ENCODE peak calls at places on chromosome 21, in four cellular contexts. J, P, I and B are unnamed samples.
A peak's percentile ranks its signal among the peaks of the same experiment; 100 is the strongest.

GRCh38 chr21:30044447-30045064 is 104.8 kb upstream of the GRIK1 start:
- DNase-seq in J (peak; percentile 2), I (peak; percentile 47), P (peak; percentile 42), B (peak; percentile 41)

GRCh38 chr21:38567577-38568360 is 69.5 kb upstream of the ERG start:
- DNase-seq in I (no peak), J (no peak), P (peak; percentile 40), B (no peak)

GRCh38 chr21:41054206-41054605 is 113.8 kb upstream of the BACE2 start:
- DNase-seq in I (no peak), J (no peak), P (no peak), B (no peak)

GRCh38 chr21:41121785-41122415 is 46.1 kb upstream of the BACE2 start:
- DNase-seq in P (peak; percentile 86), I (peak; percentile 88), J (peak; percentile 83), B (peak; percentile 64)

GRCh38 chr21:43782741-43783700 is 6.4 kb upstream of the RRP1 start:
- DNase-seq in J (peak; percentile 45), P (no peak), I (no peak), B (peak; percentile 25)

GRCh38 chr21:35340273-35340672 is 291.2 kb upstream of the RUNX1 start:
- DNase-seq in J (peak; percentile 16), P (no peak), I (no peak), B (no peak)

GRCh38 chr21:21165063-21165645 is 166.9 kb downstream of the NCAM2 start:
- DNase-seq in I (no peak), P (peak; percentile 81), J (no peak), B (no peak)

GRCh38 chr21:45634511-45635183 is 8.9 kb upstream of the PCBP3 start:
- DNase-seq in P (peak; percentile 69), I (no peak), J (no peak), B (no peak)

GRCh38 chr21:34967509-34968289 is 81.4 kb downstream of the RUNX1 start:
- DNase-seq in I (no peak), J (peak; percentile 31), P (no peak), B (no peak)

GRCh38 chr21:26147535-26147934 is 23.0 kb downstream of the APP start:
- DNase-seq in J (no peak), I (no peak), P (no peak), B (no peak)

GRCh38 chr21:44800971-44801467 is 601 bp downstream of the UBE2G2 start:
- DNase-seq in J (no peak), P (peak; percentile 33), I (no peak), B (peak; percentile 50)

GRCh38 chr21:44478801-44479167 is 23.5 kb downstream of the LRRC3 start:
- DNase-seq in I (no peak), P (no peak), J (no peak), B (no peak)

GRCh38 chr21:23308741-23309140 is 2298.5 kb downstream of the MRPL39 start:
- DNase-seq in J (no peak), P (no peak), I (no peak), B (no peak)

GRCh38 chr21:42570362-42570761 is 56.7 kb downstream of the SLC37A1 start:
- DNase-seq in J (no peak), P (no peak), I (no peak), B (no peak)

GRCh38 chr21:38809170-38809878 is 3.6 kb downstream of the ETS2 start:
- DNase-seq in I (no peak), J (no peak), P (no peak), B (no peak)

GRCh38 chr21:25457411-25457810 is 149.9 kb downstream of the MRPL39 start:
- DNase-seq in I (no peak), P (peak; percentile 52), J (no peak), B (no peak)

GRCh38 chr21:17371470-17371869 is 141.4 kb upstream of the CXADR start:
- DNase-seq in I (no peak), P (peak; percentile 15), J (no peak), B (no peak)

GRCh38 chr21:42627527-42628289 is 25.7 kb upstream of the PDE9A start:
- DNase-seq in P (no peak), I (no peak), J (no peak), B (no peak)

GRCh38 chr21:44962481-44962966 is 22.7 kb downstream of the SLX9 start:
- DNase-seq in J (no peak), I (no peak), P (peak; percentile 98), B (no peak)

GRCh38 chr21:17370263-17370662 is 142.6 kb upstream of the CXADR start:
- DNase-seq in P (no peak), J (peak; percentile 62), I (no peak), B (no peak)

GRCh38 chr21:27806261-27806660 is 839.4 kb upstream of the ADAMTS5 start:
- DNase-seq in J (no peak), P (no peak), I (no peak), B (no peak)

GRCh38 chr21:44858291-44858690 is 15.2 kb downstream of the PTTG1IP start:
- DNase-seq in P (no peak), I (no peak), J (no peak), B (no peak)

GRCh38 chr21:36065497-36066036 is 4.3 kb upstream of the CBR1 start:
- DNase-seq in J (no peak), P (peak; percentile 77), I (no peak), B (peak; percentile 55)

GRCh38 chr21:36806103-36806502 is 107.2 kb downstream of the SIM2 start:
- DNase-seq in P (no peak), J (no peak), I (no peak), B (no peak)

GRCh38 chr21:30408782-30409494 is 13.1 kb downstream of the KRTAP13-1 start:
- DNase-seq in J (peak; percentile 12), I (peak; percentile 46), P (peak; percentile 72), B (peak; percentile 24)

GRCh38 chr21:33266050-33266783 is at the start of gene IL10RB:
- DNase-seq in I (peak; percentile 53), J (peak; percentile 67), P (peak; percentile 62), B (peak; percentile 71)

GRCh38 chr21:37380349-37381323 is 14.1 kb downstream of the DYRK1A start:
- DNase-seq in J (no peak), I (no peak), P (no peak), B (no peak)